ENCODE peak calls at places on chromosomes 11 and 22, in ten cellular contexts. U, I, Y, W, C, M, S, F, A and Q are unnamed samples.

GRCh38 chr11:11400635-11401232 is 47.7 kb upstream of the CSNK2A3 start:
- DNase-seq in I (no peak), W (no peak), U (no peak), F (no peak), A (no peak), S (no peak), Y (peak; percentile 75), M (no peak), C (peak; percentile 40), Q (no peak)

GRCh38 chr22:20517841-20518592 is 10.6 kb downstream of the MED15 start:
- DNase-seq in A (no peak), S (no peak), M (no peak), Y (no peak), F (no peak), U (no peak), C (no peak), W (no peak), I (no peak), Q (no peak)

GRCh38 chr22:42962295-42963230 is 52.4 kb downstream of the PACSIN2 start:
- DNase-seq in M (no peak), S (no peak), I (no peak), U (peak; percentile 40), A (no peak), F (peak; percentile 43), C (no peak), W (no peak), Y (no peak), Q (no peak)

GRCh38 chr11:91946397-91947090 is 278.1 kb upstream of the FAT3 start:
- DNase-seq in A (no peak), C (no peak), W (no peak), M (no peak), S (no peak), Y (no peak), I (no peak), U (no peak), F (no peak), Q (no peak)

GRCh38 chr11:70353329-70353728 is 45.0 kb upstream of the CTTN start:
- DNase-seq in C (no peak), M (no peak), W (no peak), Y (no peak), A (no peak), S (no peak), U (no peak), I (no peak), F (no peak), Q (no peak)

GRCh38 chr11:26106713-26107112 is 225.2 kb upstream of the ANO3 start:
- DNase-seq in U (no peak), C (no peak), M (no peak), Y (no peak), W (no peak), S (no peak), I (no peak), A (no peak), F (peak; percentile 2), Q (no peak)

GRCh38 chr11:1221848-1222311 is 986 bp upstream of the MUC5B start:
- DNase-seq in W (no peak), M (no peak), Y (no peak), C (no peak), S (no peak), I (no peak), U (no peak), A (no peak), F (no peak), Q (peak; percentile 5)

GRCh38 chr11:26062665-26063064 is 269.3 kb upstream of the ANO3 start:
- DNase-seq in M (no peak), A (no peak), F (no peak), W (no peak), U (no peak), I (no peak), C (no peak), Y (no peak), S (no peak), Q (no peak)

GRCh38 chr22:45226681-45227186 is 14.0 kb downstream of the KIAA0930 start:
- DNase-seq in U (peak; percentile 41), S (no peak), F (peak; percentile 66), C (no peak), I (no peak), Y (no peak), M (no peak), W (no peak), A (no peak), Q (peak; percentile 58)

GRCh38 chr11:96114178-96115070 is 190.5 kb upstream of the MTMR2 start:
- DNase-seq in M (no peak), F (no peak), C (no peak), A (no peak), I (no peak), Y (no peak), U (no peak), W (no peak), S (no peak), Q (no peak)

GRCh38 chr22:19679476-19680099 is 34.7 kb upstream of the SEPTIN5 start:
- DNase-seq in C (peak; percentile 94), S (peak; percentile 56), U (peak; percentile 60), I (peak; percentile 46), F (peak; percentile 45), M (peak; percentile 5), A (peak; percentile 15), W (peak; percentile 33), Y (peak; percentile 78), Q (peak; percentile 80)

GRCh38 chr22:41447435-41448188 is 1.0 kb upstream of the TOB2 start:
- DNase-seq in C (peak; percentile 33), S (peak; percentile 57), M (peak; percentile 41), I (peak; percentile 70), W (peak; percentile 88), U (peak; percentile 74), F (peak; percentile 82), A (peak; percentile 57), Y (peak; percentile 72), Q (peak; percentile 90)

GRCh38 chr11:64661146-64661545 is 61.9 kb downstream of the NRXN2 start:
- DNase-seq in W (no peak), I (no peak), F (peak; percentile 86), C (no peak), U (no peak), S (no peak), A (no peak), Y (no peak), M (no peak), Q (peak; percentile 63)

DNA sequence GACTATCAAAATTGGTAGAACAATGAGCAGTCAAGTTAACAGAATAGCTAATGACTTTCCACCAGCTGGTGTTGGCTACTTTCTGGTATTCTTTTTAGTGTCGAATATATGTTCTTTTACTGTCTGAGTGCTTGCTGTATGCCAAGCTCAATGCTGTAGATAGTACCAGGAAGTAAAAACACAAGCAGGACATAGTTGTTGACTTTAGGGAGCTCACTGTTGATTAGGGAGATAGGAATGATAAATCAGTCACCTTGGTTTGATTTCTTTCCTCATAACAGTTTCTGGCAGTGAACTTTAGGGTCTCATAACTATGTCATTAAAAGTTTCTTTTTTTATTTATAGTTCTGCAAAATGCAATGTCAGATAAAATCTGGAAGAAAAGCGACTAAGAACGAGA is 9.0 kb downstream of the HMGXB4 start:
- DNase-seq in C (no peak), S (no peak), U (no peak), M (no peak), W (no peak), F (no peak), Y (no peak), I (no peak), A (no peak), Q (no peak)
- H3K27ac ChIP-seq in C (no peak overlapping the region), S (no peak overlapping the region), U (no peak overlapping the region), M (no peak overlapping the region), W (no peak overlapping the region), F (no peak overlapping the region), Y (no peak overlapping the region), I (no peak overlapping the region), A (no peak overlapping the region), Q (no peak overlapping the region)

GRCh38 chr11:108726077-108726800 is 61.4 kb downstream of the DDX10 start:
- DNase-seq in Y (no peak), I (no peak), A (no peak), F (no peak), W (no peak), S (no peak), C (no peak), M (no peak), U (no peak), Q (no peak)
- H3K4me1 ChIP-seq in Y (no peaks in the 10 kb centered on the region), I (peaks cover 1% of the 10 kb centered on the region), A (no peaks in the 10 kb centered on the region), F (no peaks in the 10 kb centered on the region), W (peaks cover 5% of the 10 kb centered on the region), S (no peaks in the 10 kb centered on the region), C (no peaks in the 10 kb centered on the region), M (no peaks in the 10 kb centered on the region), U (no peaks in the 10 kb centered on the region), Q (no peaks in the 10 kb centered on the region)

GRCh38 chr22:32578752-32579151 is 104.1 kb downstream of the FBXO7 start:
- DNase-seq in U (no peak), I (no peak), C (no peak), S (no peak), F (no peak), A (no peak), Y (no peak), W (no peak), M (no peak), Q (no peak)

GRCh38 chr22:32583074-32583677 is 108.6 kb downstream of the FBXO7 start:
- DNase-seq in M (no peak), S (no peak), Y (no peak), I (no peak), F (no peak), C (no peak), U (no peak), W (no peak), A (no peak), Q (no peak)

GRCh38 chr22:32577591-32577990 is 103.0 kb downstream of the FBXO7 start:
- DNase-seq in M (no peak), I (no peak), U (no peak), F (no peak), C (no peak), S (no peak), A (no peak), Y (no peak), W (no peak), Q (no peak)

GRCh38 chr22:32576553-32577255 is 102.1 kb downstream of the FBXO7 start:
- DNase-seq in M (no peak), I (no peak), U (no peak), Y (no peak), W (no peak), F (no peak), A (no peak), S (no peak), C (peak; percentile 50), Q (no peak)

DNA sequence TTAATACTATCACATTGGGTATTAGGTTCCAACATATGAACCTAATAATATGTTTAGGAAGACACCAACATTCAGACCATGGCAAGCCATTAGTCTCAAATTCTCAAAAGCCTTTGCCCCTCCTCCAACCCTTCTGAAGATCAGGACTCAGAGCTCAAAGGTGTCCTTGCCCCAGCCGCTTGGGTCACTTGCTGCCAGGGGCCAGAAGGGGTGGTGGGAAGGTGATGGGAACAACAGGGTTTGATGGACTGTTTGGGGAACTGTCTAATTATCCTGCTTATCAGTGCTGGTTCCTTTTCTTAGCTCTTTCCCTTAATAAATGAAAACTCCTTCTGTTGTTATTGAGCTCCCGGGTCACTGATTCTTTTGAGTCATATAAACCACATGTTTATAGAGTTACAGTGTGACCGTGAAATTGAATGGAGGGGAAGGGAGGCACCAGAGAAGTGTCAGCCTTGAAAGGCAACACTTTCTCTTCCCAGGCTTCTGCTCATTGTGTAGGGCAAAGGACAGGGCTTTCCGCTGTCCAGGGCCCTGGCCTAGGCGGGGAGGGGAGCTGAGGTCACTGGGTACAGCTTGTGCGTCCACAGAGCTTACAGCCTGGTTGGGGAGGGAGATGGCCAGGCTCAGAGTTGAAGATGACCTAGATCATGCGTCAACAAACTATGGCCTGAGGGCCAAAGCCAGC is 105.1 kb downstream of the FBXO7 start:
- DNase-seq in Y (no peak), W (no peak), F (peak; percentile 50), A (no peak), S (no peak), U (no peak), C (no peak), I (no peak), M (no peak), Q (no peak)
- H3K4me3 ChIP-seq in Y (no peak overlapping the region), W (no peak overlapping the region), F (no peak overlapping the region), A (no peak overlapping the region), S (no peak overlapping the region), U (no peak overlapping the region), C (no peak overlapping the region), I (no peak overlapping the region), M (no peak overlapping the region), Q (no peak overlapping the region)

GRCh38 chr11:66902486-66903177 is 45.8 kb downstream of the LRFN4 start:
- DNase-seq in F (no peak), W (no peak), M (no peak), I (no peak), A (no peak), C (no peak), Y (no peak), S (no peak), U (no peak), Q (no peak)
- H3K27ac ChIP-seq in F (no peak overlapping the region), W (no peak overlapping the region), M (no peak overlapping the region), I (no peak overlapping the region), A (no peak overlapping the region), C (no peak overlapping the region), Y (no peak overlapping the region), S (no peak overlapping the region), U (peak overlapping the region; percentile 28), Q (no peak overlapping the region)